ENCODE peak calls at places on chromosomes 1 and 21, in four cellular contexts. U is K562, M is A549, T is H1. J is an unnamed sample.

GRCh38 chr1:6667139-6667538 is 34.5 kb downstream of the DNAJC11 start:
- DNase-seq in M (no peak), U (no peak), T (no peak), J (no peak)

GRCh38 chr1:247047702-247048101 is 30.9 kb downstream of the ZNF670 start:
- DNase-seq in U (no peak), M (no peak), T (no peak), J (no peak)

GRCh38 chr1:44029260-44029910 is 1.9 kb downstream of the SLC6A9 start:
- DNase-seq in T (no peak), U (peak; percentile 67), M (no peak), J (no peak)

GRCh38 chr1:202202500-202203168 is 9.0 kb downstream of the LGR6 start:
- DNase-seq in M (no peak), U (no peak), T (no peak), J (no peak)

GRCh38 chr1:84506729-84507453 is 510 bp upstream of the GNG5 start:
- DNase-seq in U (no peak), M (no peak), T (no peak), J (no peak)

GRCh38 chr1:234150892-234151291 is 222.4 kb upstream of the COA6 start:
- DNase-seq in T (no peak), M (no peak), U (no peak), J (no peak)

GRCh38 chr1:43294761-43295160 is 6.0 kb upstream of the TIE1 start:
- DNase-seq in M (no peak), U (no peak), T (no peak), J (no peak)

GRCh38 chr1:77709727-77710126 is 27.3 kb upstream of the ZZZ3 start:
- DNase-seq in T (no peak), U (no peak), M (no peak), J (no peak)

GRCh38 chr1:21292991-21293536 is 2.8 kb upstream of the ECE1 start:
- DNase-seq in M (no peak), U (no peak), T (no peak), J (no peak)

GRCh38 chr1:90925928-90926869 is 95.6 kb downstream of the ZNF644 start:
- DNase-seq in U (no peak), M (peak; percentile 2), T (no peak), J (peak; percentile 23)

GRCh38 chr21:44526096-44526997 is 13.6 kb downstream of the KRTAP10-1 start:
- DNase-seq in U (no peak), T (no peak), M (no peak), J (peak; percentile 22)

GRCh38 chr1:226737819-226738420 is 1.2 kb downstream of the ITPKB start:
- DNase-seq in T (peak; percentile 80), U (no peak), M (peak; percentile 27), J (no peak)

GRCh38 chr1:66273674-66274073 is 260.3 kb upstream of the SGIP1 start:
- DNase-seq in T (no peak), U (no peak), M (no peak), J (no peak)

GRCh38 chr1:179779645-179780272 is 36.7 kb downstream of the FAM163A start:
- DNase-seq in M (no peak), T (no peak), U (no peak), J (no peak)

GRCh38 chr1:11680270-11681070 is 478 bp downstream of the MAD2L2 start:
- DNase-seq in M (no peak), U (peak; percentile 62), T (no peak), J (no peak)

GRCh38 chr1:82586473-82586872 is 785.7 kb downstream of the ADGRL2 start:
- DNase-seq in T (no peak), U (no peak), M (no peak), J (no peak)

GRCh38 chr1:7650801-7651200 is 120.3 kb upstream of the VAMP3 start:
- DNase-seq in T (no peak), U (no peak), M (no peak), J (peak; percentile 14)

GRCh38 chr1:196376648-196377295 is 231.5 kb downstream of the KCNT2 start:
- DNase-seq in T (no peak), M (no peak), U (no peak), J (no peak)

GRCh38 chr1:111453706-111454105 is 4.4 kb downstream of the ATP5PB start:
- DNase-seq in M (no peak), T (no peak), U (no peak), J (no peak)

GRCh38 chr21:45074048-45074817 is at the start of gene ADARB1:
- DNase-seq in M (peak; percentile 51), U (peak; percentile 97), T (peak; percentile 85), J (peak; percentile 32)

GRCh38 chr1:174157157-174157806 is 2.0 kb upstream of the RABGAP1L start:
- DNase-seq in M (no peak), T (no peak), U (no peak), J (no peak)

GRCh38 chr1:55445416-55445815 is 230.3 kb upstream of the USP24 start:
- DNase-seq in M (no peak), T (no peak), U (no peak), J (no peak)

GRCh38 chr1:54996869-54997710 is 1.6 kb upstream of the BSND start:
- DNase-seq in T (peak; percentile 71), M (no peak), U (peak; percentile 49), J (no peak)

GRCh38 chr1:9518454-9518998 is 20.7 kb upstream of the SLC25A33 start:
- DNase-seq in U (no peak), M (no peak), T (no peak), J (no peak)

GRCh38 chr1:109864063-109864822 is 46.4 kb upstream of the CSF1 start:
- DNase-seq in U (peak; percentile 42), M (no peak), T (no peak), J (no peak)

GRCh38 chr1:111612006-111612405 is 7.6 kb upstream of the RAP1A start:
- DNase-seq in U (no peak), T (no peak), M (no peak), J (no peak)

GRCh38 chr1:225851810-225852209 is 30.4 kb downstream of the TMEM63A start:
- DNase-seq in U (no peak), M (no peak), T (no peak), J (peak; percentile 25)

GRCh38 chr1:150567717-150568561 is 11.5 kb downstream of the MCL1 start:
- DNase-seq in T (peak; percentile 81), M (peak; percentile 77), U (peak; percentile 55), J (peak; percentile 95)

GRCh38 chr1:3858231-3858981 is 1.1 kb downstream of the DFFB start:
- DNase-seq in M (no peak), U (no peak), T (peak; percentile 50), J (peak; percentile 22)

GRCh38 chr1:212461916-212462660 is 29.4 kb downstream of the NENF start:
- DNase-seq in M (no peak), T (no peak), U (no peak), J (no peak)

GRCh38 chr1:226634611-226635246 is 86.2 kb downstream of the STUM start:
- DNase-seq in T (no peak), M (no peak), U (no peak), J (no peak)

GRCh38 chr1:79887059-79887458 is 880.5 kb upstream of the ADGRL4 start:
- DNase-seq in T (no peak), M (no peak), U (no peak), J (no peak)

GRCh38 chr21:29175408-29176147 is 45.1 kb downstream of the MAP3K7CL start:
- DNase-seq in T (no peak), M (peak; percentile 66), U (no peak), J (peak; percentile 77)

GRCh38 chr1:74717626-74718025 is 15.2 kb downstream of the CRYZ start:
- DNase-seq in T (no peak), M (no peak), U (no peak), J (no peak)
- TF ChIP-seq PHF8 in T (no peak), M (no peak), U (no peak), J (no peak)

GRCh38 chr1:206560021-206560716 is 52.1 kb downstream of the EIF2D start:
- DNase-seq in T (no peak), U (no peak), M (no peak), J (no peak)

GRCh38 chr1:206557636-206558473 is 50.5 kb downstream of the RASSF5 start:
- DNase-seq in U (no peak), M (no peak), T (no peak), J (no peak)

GRCh38 chr1:206556748-206557635 is 49.7 kb downstream of the RASSF5 start:
- DNase-seq in M (peak; percentile 25), T (peak; percentile 77), U (peak; percentile 87), J (no peak)

GRCh38 chr1:206558794-206559660 is 51.7 kb downstream of the RASSF5 start:
- DNase-seq in M (no peak), U (no peak), T (no peak), J (no peak)

GRCh38 chr1:206559661-206559995 is 52.3 kb downstream of the RASSF5 start:
- DNase-seq in T (no peak), M (no peak), U (no peak), J (no peak)
- TF ChIP-seq PHF8 in T (no peak), M (no peak), U (peak; percentile 20), J (no peak)

GRCh38 chr1:95451054-95451453 is 217.0 kb downstream of the RWDD3 start:
- DNase-seq in U (no peak), T (no peak), M (peak; percentile 19), J (peak; percentile 32)
- TF ChIP-seq PHF8 in U (no peak), T (no peak), M (no peak), J (no peak)

DNA sequence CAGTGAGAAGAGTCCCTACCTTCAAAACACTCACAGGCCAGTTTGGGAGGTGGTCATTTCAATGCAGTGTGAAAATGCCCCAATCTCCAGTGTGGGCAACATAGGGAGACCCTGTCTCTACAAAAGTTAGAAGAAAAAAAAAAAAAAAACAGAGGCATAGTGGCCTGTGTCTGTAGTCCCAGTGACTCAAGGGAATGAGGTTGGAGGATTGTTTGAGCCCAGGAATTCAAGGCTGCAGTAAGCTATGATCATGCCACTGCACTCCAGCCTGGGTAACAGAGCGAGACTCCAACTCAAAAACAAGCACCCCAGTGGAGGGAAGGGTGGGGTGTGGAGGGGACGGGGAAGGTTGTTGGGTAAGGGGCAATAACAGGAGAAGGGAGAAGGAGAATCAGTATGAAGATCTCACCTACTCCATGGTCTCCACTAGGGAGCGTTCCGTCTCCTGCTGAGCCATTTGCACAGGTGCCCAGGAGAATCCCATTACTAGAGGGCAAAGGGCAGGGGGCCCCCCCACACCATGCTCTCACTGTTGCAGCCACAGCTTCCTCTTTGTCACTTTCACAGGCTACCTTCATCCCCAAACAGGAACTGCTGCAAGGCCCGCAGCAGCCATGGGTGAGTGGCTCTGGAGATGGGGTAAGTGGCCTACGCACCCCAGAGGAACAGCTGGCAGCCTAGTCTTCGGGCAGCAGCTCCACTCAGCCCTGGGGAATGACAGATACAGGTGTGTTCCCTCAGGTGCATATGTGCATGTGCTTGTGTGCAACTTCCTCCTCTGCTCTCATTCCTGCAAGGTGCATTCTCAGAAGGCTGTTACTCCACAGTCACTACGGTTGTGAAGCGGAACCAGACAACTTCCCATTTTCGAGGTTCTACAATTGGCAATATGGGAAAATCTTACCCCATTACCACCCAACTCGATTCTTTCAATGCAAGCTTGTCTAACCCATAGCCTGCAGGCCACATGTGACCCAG is 87.9 kb upstream of the LYST start:
- DNase-seq in T (no peak), U (no peak), M (no peak), J (peak; percentile 37)
- TF ChIP-seq PHF8 in T (no peak), U (no peak), M (no peak), J (no peak)